ENCODE peak calls at places on chromosomes 4 and X, in five cellular contexts. M is NT2/D1, T is chondrocyte, X is dorsolateral prefrontal cortex, O is progenitor cell of endocrine pancreas. Z is an unnamed sample.

GRCh38 chrX:18464500-18464899 is 39.1 kb downstream of the CDKL5 start:
- DNase-seq in M (no peak), T (no peak), X (no peak), O (no peak), Z (no peak)

GRCh38 chr4:41686893-41687292 is 61.6 kb downstream of the PHOX2B start:
- DNase-seq in M (no peak), T (no peak), X (no peak), O (no peak), Z (no peak)

GRCh38 chrX:49878834-49879655 is at the start of gene USP27X:
- DNase-seq in M (peak), T (no peak), X (peak), O (peak), Z (peak)

GRCh38 chrX:102599950-102600579 is 750 bp downstream of the ARMCX5 start:
- DNase-seq in M (no peak), T (no peak), X (no peak), O (no peak), Z (no peak)

GRCh38 chr4:128162434-128162833 is 101.3 kb downstream of the LARP1B start:
- DNase-seq in M (no peak), T (no peak), X (no peak), O (no peak), Z (no peak)

GRCh38 chr4:70559216-70559830 is 32.7 kb upstream of the AMBN start:
- DNase-seq in M (peak), T (no peak), X (no peak), O (peak), Z (no peak)

GRCh38 chrX:46561931-46562721 is 11.4 kb upstream of the CHST7 start:
- DNase-seq in M (no peak), T (no peak), X (no peak), O (no peak), Z (peak)

GRCh38 chr4:89957527-89957926 is 62.9 kb downstream of the MMRN1 start:
- DNase-seq in M (no peak), T (no peak), X (no peak), O (no peak), Z (no peak)

GRCh38 chrX:143669395-143669794 is 33.5 kb upstream of the SLITRK4 start:
- DNase-seq in M (no peak), T (no peak), X (no peak), O (no peak), Z (no peak)

GRCh38 chr4:97432551-97432950 is 710.7 kb downstream of the STPG2 start:
- DNase-seq in M (no peak), T (no peak), X (no peak), O (no peak), Z (no peak)

GRCh38 chrX:84363674-84364073 is 138.6 kb downstream of the HDX start:
- DNase-seq in M (no peak), T (no peak), X (no peak), O (no peak), Z (no peak)

GRCh38 chr4:56240554-56241190 is 146.6 kb downstream of the AASDH start:
- DNase-seq in M (no peak), T (no peak), X (no peak), O (no peak), Z (no peak)

GRCh38 chr4:6467600-6467999 is 4.8 kb downstream of the PPP2R2C start:
- DNase-seq in M (no peak), T (no peak), X (no peak), O (peak), Z (no peak)

GRCh38 chr4:128601992-128602695 is 207.4 kb upstream of the JADE1 start:
- DNase-seq in M (no peak), T (no peak), X (no peak), O (no peak), Z (no peak)

GRCh38 chr4:52299120-52299519 is 248.0 kb downstream of the SPATA18 start:
- DNase-seq in M (no peak), T (no peak), X (no peak), O (no peak), Z (no peak)

GRCh38 chrX:68686684-68687045 is 39.2 kb downstream of the STARD8 start:
- DNase-seq in M (no peak), T (no peak), X (no peak), O (no peak), Z (peak)

GRCh38 chrX:11968470-11968869 is 169.8 kb upstream of the FRMPD4 start:
- DNase-seq in M (no peak), T (no peak), X (no peak), O (no peak), Z (no peak)

GRCh38 chrX:15497865-15498264 is 2.7 kb upstream of the BMX start:
- DNase-seq in M (peak), T (no peak), X (no peak), O (peak), Z (no peak)

GRCh38 chrX:115017455-115017854 is at the start of gene IL13RA2:
- DNase-seq in M (no peak), T (no peak), X (no peak), O (no peak), Z (no peak)

GRCh38 chr4:189823611-189824010 is 117.1 kb upstream of the FRG1 start:
- DNase-seq in M (no peak), T (no peak), X (peak), O (no peak), Z (no peak)

GRCh38 chr4:117770269-117771087 is 263.8 kb upstream of the NDST3 start:
- DNase-seq in M (no peak), T (no peak), X (no peak), O (no peak), Z (no peak)